ENCODE peak calls at places on chromosomes 13 and 19, in six cellular contexts. One of them, this sample, is unnamed.

GRCh38 chr19:47663435-47663910 is 49.7 kb upstream of the EHD2 start:
- DNase-seq in bronchial epithelial cell: peak
- DNase-seq in AG10803: peak
- DNase-seq in left ventricle myocardium inferior: no peak
- DNase-seq in progenitor cell of endocrine pancreas: no peak
- DNase-seq in AG09319: peak
- DNase-seq in this sample: no peak

GRCh38 chr13:107553838-107554237 is 661.5 kb downstream of the LIG4 start:
- DNase-seq in AG09319: no peak
- DNase-seq in bronchial epithelial cell: no peak
- DNase-seq in progenitor cell of endocrine pancreas: no peak
- DNase-seq in AG10803: peak
- DNase-seq in left ventricle myocardium inferior: no peak
- DNase-seq in this sample: no peak

GRCh38 chr13:91017031-91017668 is 330.3 kb upstream of the MIR17HG start:
- DNase-seq in bronchial epithelial cell: peak
- DNase-seq in progenitor cell of endocrine pancreas: peak
- DNase-seq in left ventricle myocardium inferior: no peak
- DNase-seq in AG10803: peak
- DNase-seq in AG09319: no peak
- DNase-seq in this sample: no peak

GRCh38 chr19:56091751-56092546 is 29.1 kb downstream of the ZNF787 start:
- DNase-seq in bronchial epithelial cell: no peak
- DNase-seq in progenitor cell of endocrine pancreas: no peak
- DNase-seq in left ventricle myocardium inferior: no peak
- DNase-seq in AG10803: no peak
- DNase-seq in AG09319: no peak
- DNase-seq in this sample: no peak

GRCh38 chr13:79966502-79966901 is 374.4 kb downstream of the SPRY2 start:
- DNase-seq in AG09319: no peak
- DNase-seq in bronchial epithelial cell: peak
- DNase-seq in AG10803: peak
- DNase-seq in progenitor cell of endocrine pancreas: no peak
- DNase-seq in left ventricle myocardium inferior: no peak
- DNase-seq in this sample: no peak

GRCh38 chr19:6697291-6697690 is 23.2 kb downstream of the C3 start:
- DNase-seq in progenitor cell of endocrine pancreas: no peak
- DNase-seq in AG09319: no peak
- DNase-seq in AG10803: no peak
- DNase-seq in left ventricle myocardium inferior: no peak
- DNase-seq in bronchial epithelial cell: no peak
- DNase-seq in this sample: no peak

GRCh38 chr19:23817519-23817918 is 58.8 kb upstream of the ZNF681 start:
- DNase-seq in AG10803: no peak
- DNase-seq in left ventricle myocardium inferior: no peak
- DNase-seq in bronchial epithelial cell: peak
- DNase-seq in progenitor cell of endocrine pancreas: no peak
- DNase-seq in AG09319: no peak
- DNase-seq in this sample: no peak

GRCh38 chr19:58305932-58306323 is 751 bp downstream of the ERVK3-1 start:
- DNase-seq in left ventricle myocardium inferior: no peak
- DNase-seq in progenitor cell of endocrine pancreas: no peak
- DNase-seq in AG09319: no peak
- DNase-seq in bronchial epithelial cell: no peak
- DNase-seq in AG10803: no peak
- DNase-seq in this sample: no peak

GRCh38 chr19:46841458-46842083 is 9.1 kb downstream of the AP2S1 start:
- DNase-seq in progenitor cell of endocrine pancreas: no peak
- DNase-seq in bronchial epithelial cell: no peak
- DNase-seq in AG09319: no peak
- DNase-seq in AG10803: peak
- DNase-seq in left ventricle myocardium inferior: peak
- DNase-seq in this sample: peak

GRCh38 chr13:100984349-100984748 is 309.8 kb upstream of the TMTC4 start:
- DNase-seq in left ventricle myocardium inferior: no peak
- DNase-seq in AG09319: no peak
- DNase-seq in AG10803: no peak
- DNase-seq in progenitor cell of endocrine pancreas: no peak
- DNase-seq in bronchial epithelial cell: no peak
- DNase-seq in this sample: no peak

GRCh38 chr13:98606296-98606695 is 29.4 kb upstream of the STK24 start:
- DNase-seq in bronchial epithelial cell: no peak
- DNase-seq in left ventricle myocardium inferior: no peak
- DNase-seq in progenitor cell of endocrine pancreas: no peak
- DNase-seq in AG09319: no peak
- DNase-seq in AG10803: no peak
- DNase-seq in this sample: no peak

GRCh38 chr19:1651548-1652394 is 644 bp downstream of the TCF3 start:
- DNase-seq in left ventricle myocardium inferior: peak
- DNase-seq in AG10803: peak
- DNase-seq in bronchial epithelial cell: no peak
- DNase-seq in AG09319: no peak
- DNase-seq in progenitor cell of endocrine pancreas: no peak
- DNase-seq in this sample: no peak

GRCh38 chr19:13959962-13960862 is 7.9 kb downstream of the DCAF15 start:
- DNase-seq in AG09319: no peak
- DNase-seq in AG10803: no peak
- DNase-seq in progenitor cell of endocrine pancreas: no peak
- DNase-seq in bronchial epithelial cell: no peak
- DNase-seq in left ventricle myocardium inferior: no peak
- DNase-seq in this sample: no peak

GRCh38 chr19:35436477-35437141 is 11.4 kb upstream of the FFAR2 start:
- DNase-seq in progenitor cell of endocrine pancreas: no peak
- DNase-seq in AG10803: peak
- DNase-seq in bronchial epithelial cell: peak
- DNase-seq in AG09319: peak
- DNase-seq in left ventricle myocardium inferior: no peak
- DNase-seq in this sample: no peak

GRCh38 chr13:47334173-47334572 is 437.3 kb upstream of the HTR2A start:
- DNase-seq in AG09319: peak
- DNase-seq in AG10803: peak
- DNase-seq in left ventricle myocardium inferior: no peak
- DNase-seq in progenitor cell of endocrine pancreas: no peak
- DNase-seq in bronchial epithelial cell: no peak
- DNase-seq in this sample: peak

GRCh38 chr19:42471554-42472249 is 29.0 kb upstream of the CXCL17 start:
- DNase-seq in progenitor cell of endocrine pancreas: no peak
- DNase-seq in bronchial epithelial cell: peak
- DNase-seq in left ventricle myocardium inferior: no peak
- DNase-seq in AG10803: no peak
- DNase-seq in AG09319: no peak
- DNase-seq in this sample: no peak

GRCh38 chr19:16581971-16582343 is 9.7 kb upstream of the SLC35E1 start:
- DNase-seq in left ventricle myocardium inferior: no peak
- DNase-seq in AG09319: no peak
- DNase-seq in AG10803: no peak
- DNase-seq in progenitor cell of endocrine pancreas: no peak
- DNase-seq in bronchial epithelial cell: no peak
- DNase-seq in this sample: no peak

GRCh38 chr13:59345316-59345715 is 818.4 kb downstream of the DIAPH3 start:
- DNase-seq in AG10803: no peak
- DNase-seq in left ventricle myocardium inferior: peak
- DNase-seq in progenitor cell of endocrine pancreas: no peak
- DNase-seq in bronchial epithelial cell: no peak
- DNase-seq in AG09319: no peak
- DNase-seq in this sample: no peak

GRCh38 chr19:14089662-14090508 is 666 bp downstream of the SAMD1 start:
- DNase-seq in AG10803: peak
- DNase-seq in bronchial epithelial cell: no peak
- DNase-seq in AG09319: no peak
- DNase-seq in progenitor cell of endocrine pancreas: peak
- DNase-seq in left ventricle myocardium inferior: peak
- DNase-seq in this sample: no peak

GRCh38 chr13:111239754-111240670 is 80.4 kb upstream of the TEX29 start:
- DNase-seq in progenitor cell of endocrine pancreas: no peak
- DNase-seq in bronchial epithelial cell: no peak
- DNase-seq in AG10803: no peak
- DNase-seq in left ventricle myocardium inferior: no peak
- DNase-seq in AG09319: no peak
- DNase-seq in this sample: no peak

GRCh38 chr13:42685762-42686560 is 95.4 kb upstream of the FAM216B start:
- DNase-seq in progenitor cell of endocrine pancreas: no peak
- DNase-seq in bronchial epithelial cell: no peak
- DNase-seq in AG10803: no peak
- DNase-seq in AG09319: no peak
- DNase-seq in left ventricle myocardium inferior: no peak
- DNase-seq in this sample: no peak

GRCh38 chr13:97256343-97256783 is 34.2 kb downstream of the MBNL2 start:
- DNase-seq in AG10803: peak
- DNase-seq in left ventricle myocardium inferior: no peak
- DNase-seq in AG09319: peak
- DNase-seq in bronchial epithelial cell: peak
- DNase-seq in progenitor cell of endocrine pancreas: no peak
- DNase-seq in this sample: peak

GRCh38 chr13:57629391-57629804 is 2.1 kb upstream of the PCDH17 start:
- DNase-seq in left ventricle myocardium inferior: no peak
- DNase-seq in AG09319: no peak
- DNase-seq in AG10803: no peak
- DNase-seq in progenitor cell of endocrine pancreas: no peak
- DNase-seq in bronchial epithelial cell: no peak
- DNase-seq in this sample: no peak

GRCh38 chr19:19259741-19260140 is 13.4 kb downstream of the TM6SF2 start:
- DNase-seq in left ventricle myocardium inferior: no peak
- DNase-seq in bronchial epithelial cell: peak
- DNase-seq in AG09319: no peak
- DNase-seq in progenitor cell of endocrine pancreas: no peak
- DNase-seq in AG10803: no peak
- DNase-seq in this sample: no peak

GRCh38 chr19:1223018-1223855 is 14.6 kb downstream of the CBARP start:
- DNase-seq in AG10803: peak
- DNase-seq in left ventricle myocardium inferior: no peak
- DNase-seq in progenitor cell of endocrine pancreas: no peak
- DNase-seq in bronchial epithelial cell: peak
- DNase-seq in AG09319: no peak
- DNase-seq in this sample: no peak

GRCh38 chr19:12137541-12137940 is 2.6 kb downstream of the ZNF20 start:
- DNase-seq in left ventricle myocardium inferior: no peak
- DNase-seq in AG10803: no peak
- DNase-seq in bronchial epithelial cell: no peak
- DNase-seq in progenitor cell of endocrine pancreas: no peak
- DNase-seq in AG09319: no peak
- DNase-seq in this sample: no peak

GRCh38 chr19:15195381-15195964 is 5.3 kb downstream of the NOTCH3 start:
- DNase-seq in progenitor cell of endocrine pancreas: peak
- DNase-seq in AG09319: no peak
- DNase-seq in left ventricle myocardium inferior: peak
- DNase-seq in AG10803: peak
- DNase-seq in bronchial epithelial cell: peak
- DNase-seq in this sample: peak

GRCh38 chr13:25218011-25218410 is 45.9 kb upstream of the AMER2 start:
- DNase-seq in AG09319: no peak
- DNase-seq in progenitor cell of endocrine pancreas: no peak
- DNase-seq in left ventricle myocardium inferior: no peak
- DNase-seq in bronchial epithelial cell: no peak
- DNase-seq in AG10803: peak
- DNase-seq in this sample: no peak

GRCh38 chr13:51584731-51585191 is 499 bp downstream of the WDFY2 start:
- DNase-seq in progenitor cell of endocrine pancreas: peak
- DNase-seq in AG09319: no peak
- DNase-seq in left ventricle myocardium inferior: peak
- DNase-seq in bronchial epithelial cell: peak
- DNase-seq in AG10803: peak
- DNase-seq in this sample: no peak
- TF ChIP-seq CTCF in progenitor cell of endocrine pancreas: no peak
- TF ChIP-seq CTCF in AG09319: peak
- TF ChIP-seq CTCF in left ventricle myocardium inferior: no peak
- TF ChIP-seq CTCF in bronchial epithelial cell: peak
- TF ChIP-seq CTCF in AG10803: peak
- TF ChIP-seq CTCF in this sample: no peak

GRCh38 chr13:22275393-22275792 is 604.5 kb downstream of the FGF9 start:
- DNase-seq in progenitor cell of endocrine pancreas: no peak
- DNase-seq in AG10803: no peak
- DNase-seq in left ventricle myocardium inferior: no peak
- DNase-seq in AG09319: no peak
- DNase-seq in bronchial epithelial cell: no peak
- DNase-seq in this sample: no peak

DNA sequence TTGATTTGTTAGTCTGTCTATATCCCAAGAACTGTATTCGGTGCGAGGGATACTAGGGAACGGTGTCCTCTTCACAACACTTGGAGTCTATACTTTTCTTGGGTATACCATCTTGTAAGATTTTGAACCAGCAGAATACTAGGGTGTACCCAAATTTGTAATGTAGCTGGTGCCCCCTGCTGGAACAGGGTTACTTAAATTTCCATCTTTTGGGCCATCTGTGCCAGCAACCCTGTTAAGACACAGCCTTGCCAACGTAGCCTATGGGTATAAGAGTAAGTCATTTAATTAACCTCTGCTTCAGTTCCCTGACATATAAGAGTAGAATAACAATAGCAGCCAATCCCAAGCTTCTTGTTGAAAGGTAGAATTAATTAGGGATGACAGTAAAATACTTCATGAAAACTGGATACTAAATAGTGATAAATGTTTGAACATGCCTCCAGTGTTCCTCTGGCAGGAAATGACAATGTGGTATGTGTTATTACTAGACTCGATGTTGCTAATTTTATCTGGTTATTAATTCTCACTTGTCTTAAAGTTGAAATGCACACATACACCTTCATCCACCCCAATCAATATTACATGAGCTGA is 607.6 kb downstream of the FGF9 start:
- DNase-seq in AG09319: no peak
- DNase-seq in progenitor cell of endocrine pancreas: peak
- DNase-seq in left ventricle myocardium inferior: peak
- DNase-seq in bronchial epithelial cell: peak
- DNase-seq in AG10803: peak
- DNase-seq in this sample: no peak
- TF ChIP-seq CTCF in AG09319: no peak
- TF ChIP-seq CTCF in progenitor cell of endocrine pancreas: peak
- TF ChIP-seq CTCF in left ventricle myocardium inferior: peak
- TF ChIP-seq CTCF in bronchial epithelial cell: peak
- TF ChIP-seq CTCF in AG10803: peak
- TF ChIP-seq CTCF in this sample: no peak

DNA sequence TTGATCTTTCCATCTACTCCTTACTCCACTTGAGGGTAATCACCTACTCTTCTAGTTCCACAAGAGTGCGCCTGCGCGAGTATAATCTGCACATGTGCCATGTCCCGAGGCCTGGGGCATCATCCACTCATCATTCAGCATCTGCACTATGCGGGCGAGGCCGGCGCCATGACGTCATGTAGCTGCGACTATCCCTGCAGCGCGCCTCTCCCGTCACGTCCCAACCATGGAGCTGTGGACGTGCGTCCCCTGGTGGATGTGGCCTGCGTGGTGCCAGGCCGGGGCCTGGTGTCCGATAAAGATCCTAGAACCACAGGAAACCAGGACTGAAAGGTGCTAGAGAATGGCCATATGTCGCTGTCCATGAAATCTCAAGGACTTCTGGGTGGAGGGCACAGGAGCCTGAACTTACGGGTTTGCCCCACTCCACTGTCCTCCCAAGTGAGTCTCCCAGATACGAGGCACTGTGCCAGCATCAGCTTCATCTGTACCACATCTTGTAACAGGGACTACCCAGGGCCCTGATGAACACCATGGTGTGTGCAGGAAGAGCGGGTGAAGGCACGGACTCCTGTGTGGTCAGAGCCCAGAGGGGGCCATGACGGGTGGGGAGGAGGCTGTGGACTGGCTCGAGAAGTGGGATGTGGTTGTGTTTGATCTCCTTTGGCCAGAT is 2.7 kb upstream of the KLK2 start:
- DNase-seq in bronchial epithelial cell: no peak
- DNase-seq in AG10803: no peak
- DNase-seq in progenitor cell of endocrine pancreas: no peak
- DNase-seq in AG09319: no peak
- DNase-seq in left ventricle myocardium inferior: no peak
- DNase-seq in this sample: no peak
- TF ChIP-seq CTCF in bronchial epithelial cell: no peak
- TF ChIP-seq CTCF in AG10803: no peak
- TF ChIP-seq CTCF in progenitor cell of endocrine pancreas: no peak
- TF ChIP-seq CTCF in AG09319: no peak
- TF ChIP-seq CTCF in left ventricle myocardium inferior: no peak
- TF ChIP-seq CTCF in this sample: no peak

GRCh38 chr13:24161010-24161775 is 673 bp downstream of the SPATA13 start:
- DNase-seq in progenitor cell of endocrine pancreas: no peak
- DNase-seq in AG10803: no peak
- DNase-seq in bronchial epithelial cell: no peak
- DNase-seq in left ventricle myocardium inferior: no peak
- DNase-seq in AG09319: no peak
- DNase-seq in this sample: no peak
- TF ChIP-seq CTCF in progenitor cell of endocrine pancreas: no peak
- TF ChIP-seq CTCF in AG10803: no peak
- TF ChIP-seq CTCF in bronchial epithelial cell: no peak
- TF ChIP-seq CTCF in left ventricle myocardium inferior: no peak
- TF ChIP-seq CTCF in AG09319: no peak
- TF ChIP-seq CTCF in this sample: no peak

This sample was measured in retinal pigment epithelial cell.